ENCODE peak calls at places on chromosomes 5 and 9, in ten cellular contexts. U is stimulated activated CD4-positive, alpha-beta T cell treated with anti-CD3 and anti-CD28 coated beads, TNF-alpha, amount 100 ng/mL, for 1 hour; D is AG04450; V is GM12865; I is iPS-NIHi11; F is C1 segment of cervical spinal cord; T is NT2/D1; K is mucosa of gallbladder; S is CD4-positive, CD25-positive, alpha-beta regulatory T cell; A is kidney tubule cell. M is an unnamed sample.

GRCh38 chr5:93395891-93396465 is 185.0 kb downstream of the NR2F1-AS1 start:
- DNase-seq in U (no peak), D (no peak), V (no peak), I (no peak), F (no peak), T (no peak), K (no peak), S (no peak), A (no peak), M (no peak)

GRCh38 chr9:93187047-93187446 is 3.1 kb downstream of the WNK2 start:
- DNase-seq in U (no peak), D (no peak), V (no peak), I (no peak), F (no peak), T (no peak), K (no peak), S (no peak), A (no peak), M (no peak)

GRCh38 chr5:170338272-170338671 is 40.7 kb upstream of the LCP2 start:
- DNase-seq in U (no peak), D (no peak), V (no peak), I (no peak), F (no peak), T (no peak), K (no peak), S (no peak), A (no peak), M (no peak)

GRCh38 chr9:70080481-70081119 is 37.0 kb downstream of the MAMDC2 start:
- DNase-seq in U (no peak), D (peak), V (no peak), I (no peak), F (peak), T (no peak), K (no peak), S (no peak), A (peak), M (no peak)

GRCh38 chr5:169778622-169779596 is 141.8 kb downstream of the DOCK2 start:
- DNase-seq in U (no peak), D (no peak), V (peak), I (no peak), F (no peak), T (no peak), K (no peak), S (no peak), A (peak), M (no peak)

GRCh38 chr9:5592231-5592630 is 36.7 kb upstream of the RIC1 start:
- DNase-seq in U (no peak), D (no peak), V (no peak), I (no peak), F (no peak), T (no peak), K (no peak), S (no peak), A (no peak), M (no peak)

GRCh38 chr9:111975709-111976108 is 79.1 kb downstream of the UGCG start:
- DNase-seq in U (no peak), D (no peak), V (peak), I (peak), F (no peak), T (no peak), K (peak), S (peak), A (no peak), M (no peak)

GRCh38 chr9:123208626-123209174 is 59.7 kb downstream of the STRBP start:
- DNase-seq in U (no peak), D (no peak), V (no peak), I (no peak), F (no peak), T (no peak), K (no peak), S (no peak), A (no peak), M (no peak)

GRCh38 chr9:126377521-126377920 is 50.9 kb downstream of the MVB12B start:
- DNase-seq in U (no peak), D (no peak), V (no peak), I (no peak), F (peak), T (no peak), K (no peak), S (no peak), A (no peak), M (no peak)

GRCh38 chr5:124395287-124395686 is 351.2 kb downstream of the ZNF608 start:
- DNase-seq in U (no peak), D (no peak), V (no peak), I (no peak), F (peak), T (no peak), K (no peak), S (no peak), A (no peak), M (no peak)

M was measured in brain pericyte.